ENCODE peak calls at places on chromosomes 5 and 9, in ten cellular contexts. D, S, T, I, Y, E, B, X, J and U are unnamed samples.

GRCh38 chr5:96952946-96953730 is 17.3 kb downstream of the LNPEP start:
- DNase-seq in D (peak), S (no peak), T (no peak), I (no peak), Y (no peak), E (no peak), B (no peak), X (no peak), J (no peak), U (no peak)

GRCh38 chr5:151757233-151758140 is 944 bp downstream of the ATOX1 start:
- DNase-seq in D (no peak), S (no peak), T (no peak), I (no peak), Y (no peak), E (no peak), B (no peak), X (peak), J (no peak), U (no peak)

GRCh38 chr9:137383453-137384115 is 39.4 kb downstream of the EXD3 start:
- DNase-seq in D (peak), S (peak), T (peak), I (no peak), Y (no peak), E (no peak), B (no peak), X (no peak), J (no peak), U (no peak)

GRCh38 chr5:1772634-1773033 is 27.0 kb downstream of the MRPL36 start:
- DNase-seq in D (no peak), S (no peak), T (no peak), I (peak), Y (peak), E (peak), B (no peak), X (no peak), J (peak), U (peak)

GRCh38 chr5:36202521-36202961 is 39.2 kb downstream of the NADK2 start:
- DNase-seq in D (no peak), S (no peak), T (no peak), I (peak), Y (peak), E (no peak), B (no peak), X (no peak), J (no peak), U (no peak)

GRCh38 chr5:86143837-86144236 is 473.9 kb upstream of the COX7C start:
- DNase-seq in D (peak), S (no peak), T (no peak), I (peak), Y (no peak), E (no peak), B (no peak), X (no peak), J (no peak), U (peak)

GRCh38 chr5:129063483-129064136 is 30.9 kb upstream of the ISOC1 start:
- DNase-seq in D (no peak), S (peak), T (peak), I (peak), Y (no peak), E (no peak), B (no peak), X (no peak), J (peak), U (no peak)

GRCh38 chr5:104635216-104635615 is 1072.6 kb upstream of the NUDT12 start:
- DNase-seq in D (no peak), S (no peak), T (no peak), I (peak), Y (no peak), E (no peak), B (no peak), X (no peak), J (no peak), U (no peak)

GRCh38 chr5:62029303-62029702 is 276.7 kb upstream of the KIF2A start:
- DNase-seq in D (no peak), S (no peak), T (no peak), I (peak), Y (peak), E (no peak), B (no peak), X (no peak), J (no peak), U (no peak)